ENCODE peak calls at places on chromosomes 16 and 17, in nine cellular contexts. H is frontal cortex; G is activated gamma-delta T cell treated with Interleukin-2 at 50 U/mL for 16 hours; X is nucleus accumbens; R is nephron progenitor cell; A is cardiac fibroblast; C is iPS DF 6.9; T is HuH-7; Z is activated naive CD8-positive, alpha-beta T cell treated with anti-CD3 and anti-CD28 coated beads, Interleukin-2, amount 50 U/mL, for 24 hours. J is an unnamed sample.

GRCh38 chr16:1310832-1311200 is 1.4 kb downstream of the UBE2I start:
- DNase-seq in C (no peak), H (no peak), X (no peak), T (no peak), Z (peak; percentile 35), R (peak; percentile 42), A (peak; percentile 31), G (peak; percentile 43), J (peak; percentile 32)

GRCh38 chr16:70512456-70512855 is 10.9 kb downstream of the COG4 start:
- DNase-seq in T (no peak), R (no peak), Z (no peak), X (no peak), G (no peak), A (peak; percentile 60), C (no peak), H (no peak), J (peak; percentile 95)

GRCh38 chr17:16322636-16323035 is 30.6 kb downstream of the CENPV start:
- DNase-seq in G (no peak), R (no peak), T (no peak), C (no peak), A (peak; percentile 81), Z (no peak), H (no peak), X (no peak), J (no peak)

GRCh38 chr17:67503184-67503583 is 126.1 kb downstream of the PITPNC1 start:
- DNase-seq in C (no peak), H (no peak), X (no peak), Z (no peak), G (peak; percentile 31), R (no peak), T (no peak), A (peak; percentile 52), J (peak; percentile 63)

GRCh38 chr17:80036715-80037477 is 454 bp downstream of the CCDC40 start:
- DNase-seq in Z (peak; percentile 38), R (peak; percentile 77), T (peak; percentile 68), H (peak; percentile 55), G (peak; percentile 5), A (peak; percentile 39), X (peak; percentile 58), C (no peak), J (no peak)

GRCh38 chr17:59901604-59902003 is 8.7 kb downstream of the RPS6KB1 start:
- DNase-seq in X (no peak), G (no peak), R (no peak), T (no peak), H (no peak), Z (no peak), C (no peak), A (no peak), J (no peak)

GRCh38 chr17:63946440-63947363 is 14.6 kb upstream of the CD79B start:
- DNase-seq in A (peak; percentile 45), R (peak; percentile 78), Z (peak; percentile 73), T (peak; percentile 95), C (no peak), H (peak; percentile 83), G (peak; percentile 44), X (no peak), J (peak; percentile 19)

GRCh38 chr16:88746511-88746910 is 38.5 kb downstream of the PIEZO1 start:
- DNase-seq in X (no peak), H (no peak), C (no peak), T (no peak), Z (no peak), R (no peak), G (no peak), A (no peak), J (no peak)